ENCODE peak calls at places on chromosomes 4 and X, in six cellular contexts. O, A, V, H, L and N are unnamed samples.
A peak's percentile ranks its signal among the peaks of the same experiment; 100 is the strongest.

GRCh38 chrX:8981742-8982141 is 52.2 kb downstream of the FAM9B start:
- DNase-seq in O (no peak), A (no peak), V (no peak), H (no peak), L (no peak), N (no peak)

GRCh38 chr4:67581208-67581857 is 22.8 kb downstream of the STAP1 start:
- DNase-seq in O (no peak), A (no peak), V (no peak), H (no peak), L (no peak), N (no peak)

GRCh38 chrX:155959018-155959587 is 38.4 kb upstream of the IL9R start:
- DNase-seq in O (no peak), A (no peak), V (no peak), H (no peak), L (no peak), N (no peak)

GRCh38 chr4:6019316-6020263 is 1.4 kb upstream of the C4orf50 start:
- DNase-seq in O (no peak), A (peak; percentile 8), V (no peak), H (peak; percentile 50), L (peak; percentile 72), N (peak; percentile 6)

GRCh38 chr4:159242427-159242826 is 139.5 kb downstream of the RAPGEF2 start:
- DNase-seq in O (no peak), A (no peak), V (no peak), H (no peak), L (no peak), N (no peak)

GRCh38 chr4:110860901-110861300 is 238.0 kb upstream of the PITX2 start:
- DNase-seq in O (no peak), A (no peak), V (no peak), H (no peak), L (no peak), N (no peak)

GRCh38 chr4:91268913-91269312 is 1034.9 kb upstream of the GRID2 start:
- DNase-seq in O (no peak), A (no peak), V (no peak), H (no peak), L (no peak), N (no peak)

GRCh38 chr4:98448923-98449322 is 187.7 kb downstream of the RAP1GDS1 start:
- DNase-seq in O (no peak), A (no peak), V (no peak), H (no peak), L (no peak), N (no peak)

GRCh38 chrX:135410861-135411627 is 10.7 kb upstream of the SMIM10L2A start:
- DNase-seq in O (no peak), A (no peak), V (no peak), H (no peak), L (no peak), N (no peak)

GRCh38 chr4:4914059-4914820 is 54.8 kb downstream of the MSX1 start:
- DNase-seq in O (no peak), A (no peak), V (no peak), H (no peak), L (no peak), N (no peak)

GRCh38 chr4:159206427-159206871 is 103.6 kb downstream of the RAPGEF2 start:
- DNase-seq in O (no peak), A (peak; percentile 10), V (no peak), H (no peak), L (no peak), N (no peak)

GRCh38 chrX:17846045-17846444 is 15.1 kb downstream of the RAI2 start:
- DNase-seq in O (no peak), A (no peak), V (no peak), H (no peak), L (no peak), N (no peak)

GRCh38 chrX:77293331-77293995 is 153.7 kb upstream of the FGF16 start:
- DNase-seq in O (no peak), A (no peak), V (no peak), H (no peak), L (no peak), N (no peak)

GRCh38 chrX:53716328-53717088 is 30.0 kb upstream of the HUWE1 start:
- DNase-seq in O (no peak), A (no peak), V (no peak), H (no peak), L (no peak), N (no peak)

GRCh38 chr4:19927381-19927780 is 324.3 kb upstream of the SLIT2 start:
- DNase-seq in O (no peak), A (no peak), V (no peak), H (no peak), L (no peak), N (no peak)

GRCh38 chr4:147136308-147136707 is 190.6 kb upstream of the TTC29 start:
- DNase-seq in O (peak; percentile 37), A (no peak), V (no peak), H (no peak), L (no peak), N (peak; percentile 32)

GRCh38 chrX:29066516-29066915 is 479.3 kb downstream of the IL1RAPL1 start:
- DNase-seq in O (no peak), A (no peak), V (no peak), H (no peak), L (no peak), N (no peak)

GRCh38 chr4:152209772-152210493 is 326.0 kb downstream of the FBXW7 start:
- DNase-seq in O (no peak), A (no peak), V (no peak), H (no peak), L (no peak), N (no peak)

GRCh38 chrX:72545990-72546389 is 26.7 kb downstream of the HDAC8 start:
- DNase-seq in O (no peak), A (no peak), V (no peak), H (no peak), L (no peak), N (no peak)

GRCh38 chrX:283115-283845 is 2.1 kb downstream of the PLCXD1 start:
- DNase-seq in O (peak; percentile 92), A (peak; percentile 88), V (peak; percentile 93), H (peak; percentile 89), L (peak; percentile 72), N (peak; percentile 83)

GRCh38 chrX:110418220-110418856 is 59.7 kb downstream of the RTL9 start:
- DNase-seq in O (no peak), A (no peak), V (peak; percentile 46), H (no peak), L (no peak), N (peak; percentile 49)

GRCh38 chr4:81571105-81571504 is 99.4 kb upstream of the RASGEF1B start:
- DNase-seq in O (no peak), A (no peak), V (no peak), H (no peak), L (no peak), N (no peak)

GRCh38 chrX:10467793-10468192 is 152.6 kb downstream of the MID1 start:
- DNase-seq in O (no peak), A (no peak), V (no peak), H (no peak), L (no peak), N (peak; percentile 15)

GRCh38 chr4:76305971-76306881 is at the start of gene STBD1:
- DNase-seq in O (peak; percentile 85), A (no peak), V (peak; percentile 85), H (peak; percentile 27), L (peak; percentile 45), N (no peak)

GRCh38 chrX:107711521-107712041 is 64.0 kb downstream of the TSC22D3 start:
- DNase-seq in O (no peak), A (no peak), V (no peak), H (no peak), L (no peak), N (no peak)

GRCh38 chrX:78643874-78644273 is 15.3 kb downstream of the RTL3 start:
- DNase-seq in O (no peak), A (no peak), V (no peak), H (no peak), L (no peak), N (no peak)

GRCh38 chr4:135411251-135411650 is 1209.7 kb upstream of the PABPC4L start:
- DNase-seq in O (no peak), A (no peak), V (no peak), H (no peak), L (no peak), N (no peak)

GRCh38 chr4:114364857-114365256 is 233.8 kb upstream of the UGT8 start:
- DNase-seq in O (no peak), A (no peak), V (no peak), H (no peak), L (no peak), N (no peak)

GRCh38 chr4:125011646-125012045 is 299.1 kb upstream of the ANKRD50 start:
- DNase-seq in O (no peak), A (no peak), V (no peak), H (no peak), L (no peak), N (no peak)

GRCh38 chrX:110450050-110450449 is 91.4 kb downstream of the RTL9 start:
- DNase-seq in O (peak; percentile 49), A (peak; percentile 28), V (peak; percentile 61), H (peak; percentile 21), L (peak; percentile 35), N (peak; percentile 58)